ENCODE peak calls at places on chromosomes 16 and 17, in five cellular contexts. N, E, P, Z and J are unnamed samples.

GRCh38 chr17:31415004-31415454 is 23.6 kb downstream of the RAB11FIP4 start:
- DNase-seq in P (no peak), E (no peak), N (no peak), Z (no peak), J (no peak)

GRCh38 chr17:27491713-27492190 is 35.5 kb downstream of the KSR1 start:
- DNase-seq in P (no peak), Z (no peak), N (no peak), E (no peak), J (no peak)

GRCh38 chr17:57662021-57662420 is 83.1 kb downstream of the CCDC182 start:
- DNase-seq in P (no peak), N (no peak), Z (no peak), E (no peak), J (no peak)

GRCh38 chr16:71738820-71739219 is 14.3 kb upstream of the PHLPP2 start:
- DNase-seq in E (no peak), P (no peak), N (no peak), Z (no peak), J (no peak)

GRCh38 chr16:13351651-13352217 is 450.3 kb downstream of the SHISA9 start:
- DNase-seq in N (no peak), E (no peak), P (no peak), Z (no peak), J (no peak)

GRCh38 chr17:31248986-31249385 is 48.1 kb downstream of the OMG start:
- DNase-seq in Z (no peak), N (no peak), P (no peak), E (no peak), J (no peak)

GRCh38 chr17:27494192-27495091 is 38.2 kb downstream of the KSR1 start:
- DNase-seq in E (peak), N (no peak), P (no peak), Z (no peak), J (no peak)

GRCh38 chr16:49101997-49102396 is 179.6 kb downstream of the CBLN1 start:
- DNase-seq in Z (no peak), E (no peak), N (no peak), P (no peak), J (no peak)

GRCh38 chr16:73399997-73400396 is 352.1 kb upstream of the ZFHX3 start:
- DNase-seq in E (no peak), P (no peak), N (no peak), Z (no peak), J (no peak)

GRCh38 chr17:49299996-49300395 is 62.1 kb downstream of the ZNF652 start:
- DNase-seq in N (no peak), E (no peak), P (no peak), Z (no peak), J (no peak)

GRCh38 chr17:64412944-64413381 is 22.3 kb upstream of the PECAM1 start:
- DNase-seq in N (no peak), Z (no peak), P (no peak), E (no peak), J (no peak)

GRCh38 chr17:76538941-76539340 is 903 bp upstream of the PRCD start:
- DNase-seq in P (no peak), E (no peak), N (no peak), Z (no peak), J (no peak)

GRCh38 chr16:68676113-68676860 is 31.2 kb downstream of the CDH3 start:
- DNase-seq in N (no peak), P (no peak), Z (no peak), E (no peak), J (no peak)

GRCh38 chr16:71564377-71564967 is 12.4 kb downstream of the TAT start:
- DNase-seq in P (no peak), Z (peak), E (no peak), N (no peak), J (no peak)

GRCh38 chr17:58339775-58340622 is 11.4 kb upstream of the TSPOAP1 start:
- DNase-seq in N (no peak), E (no peak), P (peak), Z (no peak), J (no peak)

GRCh38 chr16:85759631-85760419 is 8.9 kb upstream of the C16orf74 start:
- DNase-seq in Z (peak), P (no peak), N (no peak), E (no peak), J (no peak)

GRCh38 chr17:7250655-7251329 is 742 bp downstream of the CTDNEP1 start:
- DNase-seq in Z (no peak), N (no peak), P (no peak), E (no peak), J (no peak)

GRCh38 chr17:6044261-6044660 is 25.9 kb upstream of the WSCD1 start:
- DNase-seq in N (no peak), P (no peak), E (no peak), Z (no peak), J (no peak)

GRCh38 chr17:66555605-66556004 is 253.2 kb downstream of the PRKCA start:
- DNase-seq in E (no peak), P (no peak), N (no peak), Z (no peak), J (no peak)

GRCh38 chr17:6047966-6048365 is 22.2 kb upstream of the WSCD1 start:
- DNase-seq in Z (no peak), P (no peak), N (no peak), E (no peak), J (no peak)

GRCh38 chr16:9048302-9048700 is 43.1 kb upstream of the HAPSTR1 start:
- DNase-seq in P (no peak), N (no peak), Z (no peak), E (no peak), J (no peak)

GRCh38 chr16:20844054-20844453 is 37.7 kb downstream of the REXO5 start:
- DNase-seq in E (no peak), N (no peak), Z (no peak), P (no peak), J (no peak)

GRCh38 chr17:18109935-18110334 is 1.4 kb downstream of the MYO15A start:
- DNase-seq in N (no peak), E (no peak), Z (no peak), P (no peak), J (no peak)

GRCh38 chr17:41535764-41536481 is 7.8 kb upstream of the KRT19 start:
- DNase-seq in N (no peak), Z (no peak), E (no peak), P (no peak), J (no peak)

GRCh38 chr16:47713225-47713595 is 252.1 kb downstream of the PHKB start:
- DNase-seq in P (no peak), Z (no peak), E (no peak), N (no peak), J (no peak)

GRCh38 chr17:1082579-1082978 is 85.7 kb downstream of the TIMM22 start:
- DNase-seq in Z (no peak), N (no peak), P (no peak), E (no peak), J (no peak)